ENCODE peak calls at places on chromosome 11, in six cellular contexts. S, A, X, W, I and Q are unnamed samples.

GRCh38 chr11:101862410-101863233 is 52.2 kb upstream of the CEP126 start:
- DNase-seq in S (peak; percentile 6), A (peak; percentile 67), X (peak; percentile 11), W (peak; percentile 72), I (peak; percentile 46), Q (no peak)

GRCh38 chr11:1053121-1053901 is 16.8 kb upstream of the MUC6 start:
- DNase-seq in S (peak; percentile 10), A (no peak), X (no peak), W (no peak), I (no peak), Q (no peak)

GRCh38 chr11:114154271-114155047 is 94.9 kb downstream of the ZBTB16 start:
- DNase-seq in S (no peak), A (no peak), X (no peak), W (no peak), I (peak; percentile 59), Q (no peak)

GRCh38 chr11:67269401-67270255 is 3.4 kb downstream of the GRK2 start:
- DNase-seq in S (no peak), A (no peak), X (no peak), W (no peak), I (no peak), Q (no peak)

GRCh38 chr11:74090701-74091100 is 80.1 kb downstream of the C2CD3 start:
- DNase-seq in S (no peak), A (no peak), X (no peak), W (no peak), I (no peak), Q (no peak)

GRCh38 chr11:93051181-93051580 is 81.7 kb downstream of the MTNR1B start:
- DNase-seq in S (no peak), A (no peak), X (no peak), W (peak; percentile 52), I (no peak), Q (no peak)

GRCh38 chr11:61815790-61816735 is 740 bp downstream of the FADS1 start:
- DNase-seq in S (peak; percentile 66), A (peak; percentile 27), X (peak; percentile 54), W (peak; percentile 63), I (peak; percentile 62), Q (peak; percentile 77)

GRCh38 chr11:40405614-40406013 is 1053.8 kb downstream of the LRRC4C start:
- DNase-seq in S (no peak), A (no peak), X (no peak), W (no peak), I (no peak), Q (no peak)

GRCh38 chr11:61874460-61874809 is 16.9 kb downstream of the FADS3 start:
- DNase-seq in S (no peak), A (no peak), X (no peak), W (no peak), I (peak; percentile 72), Q (no peak)

GRCh38 chr11:74330065-74330858 is 18.8 kb upstream of the P4HA3 start:
- DNase-seq in S (no peak), A (no peak), X (no peak), W (peak; percentile 69), I (no peak), Q (no peak)

GRCh38 chr11:110134120-110134519 is 40.9 kb downstream of the ZC3H12C start:
- DNase-seq in S (no peak), A (no peak), X (peak; percentile 14), W (no peak), I (no peak), Q (no peak)

GRCh38 chr11:84316866-84317560 is 1030.8 kb upstream of the CCDC90B start:
- DNase-seq in S (peak; percentile 6), A (no peak), X (no peak), W (no peak), I (peak; percentile 21), Q (no peak)

GRCh38 chr11:73177380-73178091 is 35.4 kb upstream of the FCHSD2 start:
- DNase-seq in S (no peak), A (no peak), X (no peak), W (no peak), I (peak; percentile 76), Q (no peak)

GRCh38 chr11:7590529-7590928 is 76.7 kb downstream of the PPFIBP2 start:
- DNase-seq in S (no peak), A (no peak), X (no peak), W (no peak), I (no peak), Q (no peak)

DNA sequence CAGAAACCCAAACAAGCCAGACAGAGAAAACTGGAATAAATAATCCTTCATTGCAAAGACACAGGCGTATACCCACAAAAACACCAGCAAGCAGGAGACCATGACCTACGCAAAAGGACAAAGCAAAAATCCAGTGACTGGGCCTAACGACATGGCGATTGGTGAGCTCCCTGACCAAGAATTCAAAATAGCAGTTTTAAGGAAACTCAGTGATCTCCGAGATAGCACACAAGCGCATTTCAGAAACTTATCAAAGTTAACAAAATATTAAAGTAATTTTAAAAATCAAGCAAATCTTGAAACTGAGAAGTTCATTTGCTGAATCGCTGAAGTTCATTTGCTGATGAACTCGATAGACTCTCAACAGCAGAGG is 27.6 kb downstream of the DBX1 start:
- DNase-seq in S (no peak), A (no peak), X (no peak), W (no peak), I (no peak), Q (no peak)
- TF ChIP-seq CTCF in S (no peak), A (no peak), X (peak; percentile 7), W (peak; percentile 62), I (no peak), Q (peak; percentile 57)

GRCh38 chr11:119584193-119585037 is 144.6 kb downstream of the NECTIN1 start:
- DNase-seq in S (peak; percentile 70), A (no peak), X (peak; percentile 58), W (no peak), I (peak; percentile 49), Q (peak; percentile 75)

GRCh38 chr11:119586181-119586580 is 142.8 kb downstream of the NECTIN1 start:
- DNase-seq in S (no peak), A (no peak), X (no peak), W (no peak), I (no peak), Q (no peak)

GRCh38 chr11:119580751-119581150 is 148.2 kb downstream of the NECTIN1 start:
- DNase-seq in S (no peak), A (no peak), X (no peak), W (no peak), I (no peak), Q (no peak)

GRCh38 chr11:119585038-119585666 is 143.8 kb downstream of the NECTIN1 start:
- DNase-seq in S (peak; percentile 57), A (no peak), X (peak; percentile 36), W (no peak), I (peak; percentile 19), Q (no peak)

DNA sequence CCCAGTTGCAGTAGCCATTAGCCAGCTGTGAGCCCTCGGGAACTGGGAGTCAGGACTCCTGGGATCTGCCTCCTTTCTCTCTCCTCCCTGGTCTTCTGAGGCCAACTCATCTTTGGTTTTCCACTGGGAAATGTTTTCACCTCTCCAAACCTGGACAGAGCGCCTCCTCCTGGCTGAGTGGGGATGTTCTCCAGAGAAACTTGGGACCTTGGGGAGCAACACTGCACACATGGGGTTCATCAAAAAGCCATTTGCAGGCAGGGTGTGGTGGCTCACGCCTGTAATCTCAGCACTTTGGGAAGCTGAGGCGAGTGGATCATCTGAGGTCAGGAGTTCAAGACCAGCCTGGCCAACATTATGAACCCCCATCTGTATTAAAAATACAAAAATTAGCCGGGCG is 145.4 kb downstream of the NECTIN1 start:
- DNase-seq in S (no peak), A (no peak), X (no peak), W (no peak), I (no peak), Q (no peak)
- TF ChIP-seq CTCF in S (peak; percentile 21), A (no peak), X (peak; percentile 42), W (peak; percentile 41), I (no peak), Q (peak; percentile 54)

GRCh38 chr11:24234822-24235508 is 261.9 kb upstream of the LUZP2 start:
- DNase-seq in S (no peak), A (no peak), X (no peak), W (peak; percentile 5), I (no peak), Q (no peak)
- TF ChIP-seq CTCF in S (no peak), A (no peak), X (no peak), W (peak; percentile 50), I (no peak), Q (no peak)

DNA sequence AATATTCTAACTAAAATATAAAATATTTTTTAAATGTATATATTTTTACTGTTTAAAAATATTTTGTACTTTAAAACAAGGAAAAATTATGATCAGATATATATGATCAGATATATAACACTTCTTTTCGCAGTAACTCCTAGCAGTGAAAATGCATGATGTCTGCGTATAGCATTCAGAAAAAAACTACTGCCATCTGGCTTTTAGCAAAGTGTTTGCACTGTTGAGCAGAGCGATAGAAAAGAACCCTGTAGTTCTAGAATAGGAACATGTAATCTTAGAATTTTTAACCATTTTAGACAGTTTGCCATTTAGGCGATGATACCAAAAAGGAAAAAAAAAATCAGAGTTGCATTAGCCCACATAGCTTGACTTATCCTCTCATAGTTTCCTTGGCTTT is 370.4 kb upstream of the ANO3 start:
- DNase-seq in S (no peak), A (no peak), X (no peak), W (no peak), I (no peak), Q (no peak)
- TF ChIP-seq CTCF in S (no peak), A (no peak), X (peak; percentile 40), W (no peak), I (no peak), Q (peak; percentile 43)